ENCODE peak calls at places on chromosomes 13 and 19, in eight cellular contexts. P is A549, J is neural progenitor cell, X is fibroblast of mammary gland, C is NCI-H1105, Q is hepatocyte, A is GM12864, N is body of pancreas. L is an unnamed sample.

GRCh38 chr13:97333983-97334382 is 100.0 kb upstream of the RAP2A start:
- DNase-seq in P (no peak), J (no peak), X (peak; percentile 46), C (no peak), Q (no peak), A (no peak), N (no peak), L (no peak)

GRCh38 chr13:20609145-20609544 is 42.2 kb downstream of the IFT88 start:
- DNase-seq in P (no peak), J (no peak), X (peak; percentile 89), C (no peak), Q (no peak), A (no peak), N (no peak), L (no peak)

GRCh38 chr19:6412111-6412999 is 12.3 kb downstream of the KHSRP start:
- DNase-seq in P (peak; percentile 31), J (peak; percentile 68), X (no peak), C (no peak), Q (peak; percentile 57), A (no peak), N (peak; percentile 56), L (peak; percentile 30)

GRCh38 chr19:12035220-12036172 is at the start of gene ZNF433:
- DNase-seq in P (no peak), J (peak; percentile 98), X (peak; percentile 75), C (peak; percentile 92), Q (peak; percentile 98), A (no peak), N (peak; percentile 99), L (peak; percentile 85)

GRCh38 chr13:94778986-94779385 is 66.6 kb upstream of the SOX21 start:
- DNase-seq in P (no peak), J (no peak), X (no peak), C (no peak), Q (no peak), A (no peak), N (no peak), L (no peak)

GRCh38 chr13:21203132-21203531 is 26.7 kb downstream of the MRPL57 start:
- DNase-seq in P (no peak), J (no peak), X (no peak), C (no peak), Q (no peak), A (no peak), N (no peak), L (no peak)

GRCh38 chr13:42495256-42495655 is 78.7 kb upstream of the TNFSF11 start:
- DNase-seq in P (no peak), J (no peak), X (peak; percentile 10), C (no peak), Q (no peak), A (no peak), N (no peak), L (no peak)

GRCh38 chr13:22929391-22930126 is 251.2 kb upstream of the SGCG start:
- DNase-seq in P (no peak), J (no peak), X (no peak), C (no peak), Q (no peak), A (no peak), N (no peak), L (no peak)

GRCh38 chr19:46818812-46819211 is 30.4 kb upstream of the SLC1A5 start:
- DNase-seq in P (peak; percentile 69), J (no peak), X (peak; percentile 53), C (no peak), Q (no peak), A (no peak), N (no peak), L (peak; percentile 61)

GRCh38 chr13:20869540-20869939 is 33.0 kb downstream of the XPO4 start:
- DNase-seq in P (no peak), J (no peak), X (peak; percentile 17), C (no peak), Q (no peak), A (no peak), N (no peak), L (no peak)

GRCh38 chr13:38670627-38671026 is 16.2 kb upstream of the FREM2 start:
- DNase-seq in P (no peak), J (no peak), X (peak; percentile 29), C (no peak), Q (no peak), A (no peak), N (no peak), L (no peak)

GRCh38 chr19:1255186-1256161 is 7.1 kb downstream of the MIDN start:
- DNase-seq in P (no peak), J (no peak), X (no peak), C (no peak), Q (no peak), A (no peak), N (no peak), L (no peak)

GRCh38 chr19:6108721-6109633 is 1.3 kb downstream of the RFX2 start:
- DNase-seq in P (peak; percentile 37), J (peak; percentile 57), X (peak; percentile 59), C (peak; percentile 22), Q (peak; percentile 57), A (no peak), N (peak; percentile 39), L (no peak)

GRCh38 chr19:49677232-49677881 is at the start of gene PRMT1:
- DNase-seq in P (peak; percentile 76), J (no peak), X (no peak), C (no peak), Q (peak; percentile 75), A (no peak), N (no peak), L (no peak)

GRCh38 chr13:52846567-52847321 is 1.7 kb downstream of the PCDH8 start:
- DNase-seq in P (no peak), J (peak; percentile 95), X (peak; percentile 28), C (no peak), Q (peak; percentile 84), A (no peak), N (peak; percentile 52), L (no peak)

GRCh38 chr13:44312898-44313551 is 60.6 kb upstream of the SERP2 start:
- DNase-seq in P (peak; percentile 67), J (no peak), X (peak; percentile 99), C (no peak), Q (no peak), A (no peak), N (peak; percentile 35), L (no peak)

GRCh38 chr13:111875922-111876321 is 191.0 kb upstream of the SOX1 start:
- DNase-seq in P (no peak), J (no peak), X (no peak), C (no peak), Q (no peak), A (no peak), N (no peak), L (no peak)

GRCh38 chr19:45311640-45312039 is 11.0 kb downstream of the CKM start:
- DNase-seq in P (no peak), J (no peak), X (no peak), C (no peak), Q (no peak), A (no peak), N (no peak), L (no peak)

GRCh38 chr19:38394488-38394887 is 6.0 kb downstream of the SPRED3 start:
- DNase-seq in P (no peak), J (peak; percentile 86), X (peak; percentile 48), C (peak; percentile 78), Q (peak; percentile 54), A (no peak), N (no peak), L (no peak)

GRCh38 chr19:54107876-54108490 is 5.3 kb downstream of the NDUFA3 start:
- DNase-seq in P (no peak), J (no peak), X (no peak), C (no peak), Q (no peak), A (no peak), N (no peak), L (no peak)

GRCh38 chr19:10915511-10916091 is 12.8 kb downstream of the YIPF2 start:
- DNase-seq in P (no peak), J (no peak), X (peak; percentile 96), C (no peak), Q (peak; percentile 63), A (no peak), N (no peak), L (no peak)

GRCh38 chr13:109235901-109236300 is 550.5 kb downstream of the IRS2 start:
- DNase-seq in P (no peak), J (no peak), X (no peak), C (peak; percentile 38), Q (no peak), A (no peak), N (no peak), L (no peak)

GRCh38 chr13:40170982-40171381 is 495.5 kb downstream of the FOXO1 start:
- DNase-seq in P (no peak), J (no peak), X (no peak), C (no peak), Q (no peak), A (no peak), N (no peak), L (no peak)

GRCh38 chr19:53994811-53995210 is 3.4 kb downstream of the CACNG6 start:
- DNase-seq in P (no peak), J (no peak), X (peak; percentile 37), C (no peak), Q (no peak), A (no peak), N (no peak), L (no peak)

GRCh38 chr13:110475117-110475516 is 86.4 kb downstream of the RAB20 start:
- DNase-seq in P (no peak), J (no peak), X (no peak), C (no peak), Q (no peak), A (no peak), N (no peak), L (no peak)

GRCh38 chr13:97127842-97128241 is 94.3 kb upstream of the MBNL2 start:
- DNase-seq in P (no peak), J (no peak), X (no peak), C (no peak), Q (no peak), A (no peak), N (no peak), L (no peak)

GRCh38 chr19:46716013-46716671 is 772 bp downstream of the PRKD2 start:
- DNase-seq in P (no peak), J (peak; percentile 85), X (no peak), C (no peak), Q (peak; percentile 57), A (no peak), N (peak; percentile 51), L (no peak)

GRCh38 chr19:1397838-1398237 is 3.5 kb downstream of the GAMT start:
- DNase-seq in P (peak; percentile 26), J (no peak), X (no peak), C (no peak), Q (no peak), A (no peak), N (no peak), L (no peak)

GRCh38 chr13:114102521-114103288 is 29.7 kb downstream of the RASA3 start:
- DNase-seq in P (no peak), J (no peak), X (no peak), C (no peak), Q (no peak), A (no peak), N (peak; percentile 10), L (no peak)

GRCh38 chr13:40444241-40444640 is 222.2 kb downstream of the FOXO1 start:
- DNase-seq in P (no peak), J (no peak), X (no peak), C (no peak), Q (no peak), A (no peak), N (no peak), L (no peak)

GRCh38 chr13:31038834-31039552 is 106.5 kb downstream of the TEX26 start:
- DNase-seq in P (no peak), J (no peak), X (peak; percentile 59), C (no peak), Q (no peak), A (peak; percentile 83), N (no peak), L (no peak)

GRCh38 chr13:50484472-50485113 is 358.9 kb downstream of the DLEU7 start:
- DNase-seq in P (no peak), J (no peak), X (no peak), C (no peak), Q (peak; percentile 1), A (no peak), N (no peak), L (no peak)

GRCh38 chr19:2111886-2112285 is 15.2 kb downstream of the IZUMO4 start:
- DNase-seq in P (no peak), J (no peak), X (no peak), C (no peak), Q (no peak), A (no peak), N (no peak), L (no peak)